ENCODE peak calls at places on chromosomes 11 and 22, in five cellular contexts. A is lower lobe of right lung, X is AG09309, E is A549, L is PC-3. S is an unnamed sample.

GRCh38 chr11:67267188-67268035 is 1.1 kb downstream of the GRK2 start:
- DNase-seq in X (no peak), A (peak; percentile 67), L (peak; percentile 84), E (no peak), S (no peak)

GRCh38 chr22:26777402-26777801 is 120.0 kb downstream of the MIAT start:
- DNase-seq in X (no peak), E (no peak), L (peak; percentile 5), A (no peak), S (peak; percentile 41)

GRCh38 chr22:31631381-31631780 is 30.6 kb downstream of the PISD start:
- DNase-seq in X (no peak), A (no peak), E (no peak), L (no peak), S (no peak)

GRCh38 chr11:61927501-61927900 is 10.1 kb upstream of the RAB3IL1 start:
- DNase-seq in A (no peak), L (no peak), X (no peak), E (no peak), S (no peak)

GRCh38 chr11:131875611-131876010 is 505.2 kb downstream of the NTM start:
- DNase-seq in L (no peak), E (no peak), A (no peak), X (no peak), S (no peak)

GRCh38 chr11:16763746-16764145 is 25.3 kb downstream of the C11orf58 start:
- DNase-seq in L (no peak), X (no peak), E (no peak), A (no peak), S (no peak)

GRCh38 chr11:44427432-44427831 is 117.5 kb upstream of the ALX4 start:
- DNase-seq in L (peak; percentile 2), X (no peak), A (no peak), E (peak; percentile 8), S (no peak)

GRCh38 chr11:79418241-79418640 is 22.6 kb downstream of the TENM4 start:
- DNase-seq in E (no peak), X (no peak), A (no peak), L (no peak), S (no peak)

GRCh38 chr11:101748572-101748971 is 164.8 kb upstream of the TRPC6 start:
- DNase-seq in E (no peak), L (no peak), A (no peak), X (no peak), S (no peak)

GRCh38 chr11:127490896-127491295 is 490.3 kb upstream of the KIRREL3 start:
- DNase-seq in A (no peak), E (no peak), L (no peak), X (no peak), S (no peak)

GRCh38 chr11:12989428-12990242 is 19.5 kb upstream of the RASSF10 start:
- DNase-seq in E (no peak), X (no peak), A (no peak), L (no peak), S (no peak)

GRCh38 chr11:10902301-10902700 is 44.4 kb upstream of the ZBED5 start:
- DNase-seq in X (no peak), E (no peak), L (peak; percentile 27), A (no peak), S (no peak)

GRCh38 chr11:59263225-59263894 is 50.6 kb upstream of the MPEG1 start:
- DNase-seq in L (peak; percentile 50), A (no peak), E (no peak), X (no peak), S (no peak)

GRCh38 chr11:3022982-3023381 is 30.9 kb upstream of the NAP1L4 start:
- DNase-seq in L (peak; percentile 26), X (peak; percentile 39), E (no peak), A (no peak), S (peak; percentile 45)

GRCh38 chr11:12154871-12155668 is 44.7 kb downstream of the MICAL2 start:
- DNase-seq in A (no peak), L (no peak), X (no peak), E (no peak), S (no peak)

GRCh38 chr11:69437001-69437875 is 44.2 kb upstream of the LINC01488 start:
- DNase-seq in L (peak; percentile 85), E (peak; percentile 73), X (no peak), A (peak; percentile 84), S (no peak)

GRCh38 chr11:89177691-89178231 is at the start of gene TYR:
- DNase-seq in X (no peak), E (no peak), L (no peak), A (no peak), S (no peak)

GRCh38 chr11:89176938-89177337 is 737 bp upstream of the TYR start:
- DNase-seq in L (no peak), A (no peak), X (no peak), E (no peak), S (no peak)

GRCh38 chr11:89184021-89184420 is 6.3 kb downstream of the TYR start:
- DNase-seq in E (no peak), A (no peak), X (peak; percentile 27), L (peak; percentile 26), S (no peak)

GRCh38 chr11:89181111-89181510 is 3.4 kb downstream of the TYR start:
- DNase-seq in X (no peak), L (no peak), E (no peak), A (no peak), S (no peak)

GRCh38 chr11:89182773-89183172 is 5.1 kb downstream of the TYR start:
- DNase-seq in X (no peak), E (no peak), L (no peak), A (no peak), S (no peak)
- H3K4me3 ChIP-seq in X (no peak overlapping the region), E (no peak overlapping the region), L (no peak overlapping the region), A (no peak overlapping the region), S (no peak overlapping the region)

DNA sequence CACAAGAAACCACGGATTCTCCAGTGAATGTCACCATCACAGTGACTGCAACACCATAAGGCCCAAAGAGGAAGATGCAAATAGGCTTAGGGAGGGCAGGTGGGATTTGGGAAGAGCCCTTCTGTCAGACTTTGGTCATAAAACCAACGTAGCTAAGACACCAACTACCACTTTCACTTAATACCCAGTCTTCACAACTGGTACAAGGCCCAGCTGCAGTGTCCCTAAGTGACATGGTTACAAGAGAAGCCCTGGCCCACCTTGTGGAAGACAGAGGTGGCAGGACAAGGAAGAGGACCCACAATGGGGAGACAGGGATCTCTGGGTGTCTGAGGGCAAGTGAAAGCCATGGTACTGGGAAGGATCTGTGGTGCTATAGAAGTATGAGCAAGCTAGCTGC is 10.0 kb downstream of the VSIG10L2 start:
- DNase-seq in A (no peak), L (no peak), X (no peak), E (no peak), S (no peak)
- H3K4me3 ChIP-seq in A (no peak overlapping the region), L (no peak overlapping the region), X (no peak overlapping the region), E (no peak overlapping the region), S (no peak overlapping the region)

GRCh38 chr11:444397-445144 is 2.8 kb upstream of the ANO9 start:
- DNase-seq in L (peak; percentile 52), E (no peak), A (peak; percentile 72), X (no peak), S (peak; percentile 1)

GRCh38 chr11:443542-444199 is 1.9 kb upstream of the ANO9 start:
- DNase-seq in L (peak; percentile 8), X (no peak), E (peak; percentile 57), A (peak; percentile 39), S (no peak)

GRCh38 chr11:441418-442274 is at the start of gene ANO9:
- DNase-seq in A (peak; percentile 80), L (peak; percentile 58), X (no peak), E (no peak), S (no peak)

GRCh38 chr11:441043-441417 is 781 bp downstream of the ANO9 start:
- DNase-seq in E (no peak), X (no peak), A (peak; percentile 45), L (no peak), S (no peak)

GRCh38 chr11:442611-443081 is 835 bp upstream of the ANO9 start:
- DNase-seq in E (no peak), L (no peak), A (peak; percentile 43), X (no peak), S (no peak)
- H3K4me3 ChIP-seq in E (no peak overlapping the region), L (no peak overlapping the region), A (no peak overlapping the region), X (no peak overlapping the region), S (no peak overlapping the region)

GRCh38 chr22:41368543-41368817 is 13.3 kb upstream of the TEF start:
- DNase-seq in A (no peak), L (no peak), E (no peak), X (no peak), S (no peak)

GRCh38 chr22:41366323-41367014 is 15.3 kb upstream of the TEF start:
- DNase-seq in E (no peak), L (no peak), X (no peak), A (no peak), S (no peak)

GRCh38 chr22:41367039-41367679 is 14.6 kb upstream of the TEF start:
- DNase-seq in A (peak; percentile 97), L (peak; percentile 71), E (peak; percentile 57), X (peak; percentile 69), S (peak; percentile 71)

GRCh38 chr22:41369089-41369745 is 12.5 kb upstream of the TEF start:
- DNase-seq in X (no peak), E (no peak), L (no peak), A (no peak), S (no peak)

DNA sequence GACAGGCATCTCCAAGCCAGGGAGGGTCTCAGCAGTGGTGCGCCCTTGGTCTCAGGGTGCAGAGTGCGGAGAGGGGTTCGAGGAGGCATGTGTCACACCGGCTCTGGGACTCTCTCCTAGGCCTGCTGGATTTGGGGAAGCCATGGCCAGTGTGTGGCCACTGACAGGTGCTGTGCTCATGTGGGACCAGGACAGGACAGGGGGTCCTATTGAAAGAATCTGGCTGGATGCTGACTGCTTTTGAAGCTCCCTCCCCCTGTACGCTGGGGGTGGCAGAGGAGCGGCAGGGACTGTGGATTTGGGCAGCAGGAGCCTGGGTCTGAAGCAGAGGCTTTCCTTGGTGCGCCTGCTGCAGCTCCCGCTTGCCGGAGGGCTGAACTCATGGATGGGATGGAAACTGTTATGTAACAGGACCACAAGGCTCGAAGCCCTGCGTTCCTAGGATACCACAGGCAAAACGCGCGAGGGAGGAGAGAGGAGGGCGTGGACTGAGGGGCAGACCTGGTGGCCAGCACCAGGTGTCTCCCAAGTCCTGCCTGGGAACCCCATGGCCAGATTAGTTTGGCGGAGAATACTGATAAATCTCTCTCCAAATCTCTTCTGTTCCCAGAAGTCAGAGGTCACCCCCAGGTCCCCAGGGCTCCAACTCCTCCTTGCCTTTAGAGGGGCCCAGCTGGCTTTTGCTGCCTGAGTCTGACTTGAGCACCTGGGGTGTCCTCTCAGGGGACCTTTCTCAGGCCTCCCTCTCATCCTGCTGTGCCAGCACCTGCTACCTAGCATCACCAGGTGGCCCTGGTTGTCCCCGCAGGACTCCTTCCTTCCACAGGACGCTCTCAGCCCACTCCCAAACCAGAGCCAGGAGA is 13.8 kb upstream of the TEF start:
- DNase-seq in E (no peak), X (peak; percentile 34), A (peak; percentile 80), L (no peak), S (peak; percentile 31)
- H3K4me3 ChIP-seq in E (no peak overlapping the region), X (peak overlapping the region; percentile 43), A (peak overlapping the region; percentile 70), L (no peak overlapping the region), S (peak overlapping the region; percentile 19)

DNA sequence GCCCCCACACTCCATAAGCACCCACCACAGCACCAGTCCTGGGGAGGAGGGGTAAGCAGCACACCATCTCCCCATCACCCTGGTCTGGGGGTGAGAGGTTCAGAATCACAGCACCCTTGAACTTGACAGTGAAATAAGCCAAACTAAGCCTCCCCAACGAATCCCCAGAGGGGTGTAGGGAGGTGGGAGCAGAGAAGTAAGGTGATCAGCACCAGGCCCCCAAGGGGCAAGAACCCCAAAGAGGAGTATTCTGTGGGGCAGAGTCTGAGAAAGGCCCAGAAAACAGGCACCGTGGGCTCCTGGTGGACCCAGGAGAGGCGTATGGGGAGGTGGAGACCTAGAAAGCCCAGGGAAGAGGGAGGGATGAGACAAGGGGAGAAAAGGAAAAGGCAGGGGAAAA is 30.9 kb downstream of the ARAP1 start:
- DNase-seq in X (no peak), A (no peak), E (no peak), L (no peak), S (no peak)
- H3K4me3 ChIP-seq in X (peak overlapping the region; percentile 65), A (peak overlapping the region; percentile 79), E (peak overlapping the region; percentile 45), L (peak overlapping the region; percentile 58), S (peak overlapping the region; percentile 50)

GRCh38 chr22:46251816-46252380 is 1.8 kb upstream of the CDPF1 start:
- DNase-seq in E (no peak), A (no peak), L (no peak), X (no peak), S (no peak)
- H3K4me3 ChIP-seq in E (no peak overlapping the region), A (no peak overlapping the region), L (peak overlapping the region; percentile 90), X (no peak overlapping the region), S (no peak overlapping the region)

S was measured in BJ.